ENCODE peak calls at places on chromosomes 5 and 9, in five cellular contexts. I is SK-N-SH, C is A549, Z is NB4, H is HCT116. V is an unnamed sample.

GRCh38 chr9:23663946-23664345 is 162.1 kb downstream of the ELAVL2 start:
- DNase-seq in I (no peak), C (no peak), Z (no peak), H (no peak), V (no peak)

GRCh38 chr5:126031989-126032716 is 391.1 kb upstream of the GRAMD2B start:
- DNase-seq in I (no peak), C (no peak), Z (no peak), H (no peak), V (peak; percentile 33)

GRCh38 chr9:2583308-2584013 is 38.1 kb upstream of the VLDLR start:
- DNase-seq in I (no peak), C (no peak), Z (peak; percentile 80), H (no peak), V (no peak)

GRCh38 chr5:9343146-9343850 is 202.6 kb downstream of the SEMA5A start:
- DNase-seq in I (no peak), C (no peak), Z (no peak), H (no peak), V (no peak)

GRCh38 chr9:96154081-96154480 is 147.9 kb downstream of the HSD17B3 start:
- DNase-seq in I (no peak), C (no peak), Z (no peak), H (no peak), V (no peak)

GRCh38 chr9:87223397-87224246 is 274.0 kb upstream of the DAPK1 start:
- DNase-seq in I (no peak), C (no peak), Z (no peak), H (no peak), V (no peak)

GRCh38 chr9:96680812-96681499 is 25.8 kb upstream of the PRXL2C start:
- DNase-seq in I (peak; percentile 19), C (no peak), Z (no peak), H (no peak), V (no peak)

GRCh38 chr5:80504833-80505232 is 16.9 kb downstream of the FAM151B start:
- DNase-seq in I (no peak), C (no peak), Z (no peak), H (no peak), V (no peak)

GRCh38 chr5:12522116-12522515 is 617.9 kb upstream of the CTNND2 start:
- DNase-seq in I (no peak), C (no peak), Z (no peak), H (no peak), V (no peak)

GRCh38 chr5:131496400-131496713 is 138.7 kb downstream of the RAPGEF6 start:
- DNase-seq in I (no peak), C (no peak), Z (no peak), H (no peak), V (no peak)

GRCh38 chr5:151892393-151892792 is 32.3 kb downstream of the GLRA1 start:
- DNase-seq in I (no peak), C (no peak), Z (no peak), H (no peak), V (no peak)

GRCh38 chr5:124920909-124921666 is 174.6 kb upstream of the ZNF608 start:
- DNase-seq in I (no peak), C (no peak), Z (peak; percentile 25), H (no peak), V (no peak)

GRCh38 chr5:33409435-33410146 is 31.2 kb upstream of the TARS1 start:
- DNase-seq in I (peak; percentile 17), C (no peak), Z (no peak), H (no peak), V (no peak)

GRCh38 chr9:33255006-33255405 is 9.5 kb downstream of the BAG1 start:
- DNase-seq in I (no peak), C (no peak), Z (no peak), H (no peak), V (no peak)

GRCh38 chr5:114729986-114730385 is 368.1 kb downstream of the KCNN2 start:
- DNase-seq in I (no peak), C (no peak), Z (no peak), H (no peak), V (no peak)

GRCh38 chr9:85016389-85016997 is 347.0 kb downstream of the NTRK2 start:
- DNase-seq in I (no peak), C (no peak), Z (no peak), H (no peak), V (no peak)

DNA sequence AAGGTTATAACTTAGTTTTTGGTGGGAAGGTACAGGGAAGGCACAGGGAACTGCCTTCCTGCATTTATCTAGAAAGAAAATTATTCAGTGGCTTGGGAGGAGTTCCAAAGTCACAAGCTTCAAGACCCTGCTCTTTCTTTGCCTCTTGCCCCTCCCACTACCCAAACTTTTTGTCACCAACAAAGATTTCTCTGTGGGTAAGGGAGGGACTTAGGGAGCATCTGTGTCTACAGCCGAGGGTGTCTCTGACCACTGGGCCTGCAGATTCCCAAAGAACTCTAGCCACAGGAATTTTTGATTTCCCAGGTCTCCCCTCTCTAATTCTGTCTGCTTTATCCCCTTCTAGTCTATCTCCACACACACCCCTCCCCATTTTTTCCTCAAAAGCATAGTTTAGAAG is 2.1 kb downstream of the ECSCR start:
- DNase-seq in I (no peak), C (no peak), Z (no peak), H (no peak), V (no peak)
- H3K4me3 ChIP-seq in I (no peak overlapping the region), C (no peak overlapping the region), Z (no peak overlapping the region), H (no peak overlapping the region), V (peak overlapping the region; percentile 40)

GRCh38 chr9:133437753-133438531 is 15.8 kb downstream of the ADAMTS13 start:
- DNase-seq in I (no peak), C (peak; percentile 46), Z (no peak), H (no peak), V (no peak)
- TF ChIP-seq CTCF in I (no peak), C (peak; percentile 33), Z (no peak), H (no peak), V (no peak)

DNA sequence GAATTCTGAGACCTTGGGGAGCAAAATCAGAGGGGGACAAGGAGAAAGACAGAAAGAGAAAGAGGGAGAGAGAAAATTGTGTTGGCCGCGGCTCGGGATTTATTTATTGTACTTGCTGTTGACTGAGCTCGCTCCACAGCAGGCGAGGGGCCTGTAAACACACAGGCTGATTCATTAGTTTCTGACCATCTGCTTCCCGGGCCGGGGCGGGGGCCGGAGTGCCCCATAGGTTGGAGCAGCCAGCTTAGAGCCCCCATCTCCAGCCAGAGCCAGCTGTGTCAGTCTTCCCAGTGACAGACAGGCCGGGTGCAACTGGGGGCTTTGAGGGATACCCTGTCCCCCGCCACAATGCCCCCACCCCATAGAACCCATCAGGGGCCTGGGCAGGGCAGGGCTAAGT is 30.9 kb downstream of the NTNG2 start:
- DNase-seq in I (no peak), C (no peak), Z (no peak), H (no peak), V (peak; percentile 47)
- TF ChIP-seq MAX in I (no peak), C (no peak), Z (no peak), H (no peak), V (no peak)

GRCh38 chr9:127960410-127961165 is 20.2 kb downstream of the EEIG1 start:
- DNase-seq in I (no peak), C (no peak), Z (no peak), H (no peak), V (no peak)

GRCh38 chr9:127961166-127961490 is 19.7 kb downstream of the EEIG1 start:
- DNase-seq in I (no peak), C (no peak), Z (no peak), H (no peak), V (no peak)

GRCh38 chr9:127958728-127959127 is 21.1 kb upstream of the DPM2 start:
- DNase-seq in I (no peak), C (no peak), Z (no peak), H (no peak), V (no peak)

GRCh38 chr9:127961613-127962150 is 19.1 kb downstream of the EEIG1 start:
- DNase-seq in I (no peak), C (no peak), Z (no peak), H (no peak), V (no peak)

GRCh38 chr9:127959841-127960409 is 20.9 kb downstream of the EEIG1 start:
- DNase-seq in I (no peak), C (no peak), Z (no peak), H (no peak), V (no peak)
- H3K4me3 ChIP-seq in I (no peak overlapping the region), C (no peak overlapping the region), Z (no peak overlapping the region), H (no peak overlapping the region), V (no peak overlapping the region)

GRCh38 chr5:107672212-107673105 is 1.7 kb upstream of the EFNA5 start:
- DNase-seq in I (peak; percentile 86), C (peak; percentile 99), Z (peak; percentile 7), H (peak; percentile 88), V (peak; percentile 97)
- TF ChIP-seq CTCF in I (no peak), C (no peak), Z (no peak), H (no peak), V (no peak)

GRCh38 chr9:109905472-109905871 is 125.5 kb downstream of the PALM2AKAP2 start:
- DNase-seq in I (no peak), C (no peak), Z (no peak), H (no peak), V (no peak)
- TF ChIP-seq MAX in I (no peak), C (no peak), Z (no peak), H (no peak), V (no peak)